ENCODE peak calls at places on chromosomes 2 and 18, in ten cellular contexts. One of them, this sample, is unnamed.

GRCh38 chr18:73040247-73040646 is 172.5 kb upstream of the NETO1 start:
- DNase-seq in effector memory CD4-positive, alpha-beta T cell: no peak
- DNase-seq in brain microvascular endothelial cell: no peak
- DNase-seq in Ammon's horn: no peak
- DNase-seq in Calu3: no peak
- DNase-seq in NCI-H1092 treated with DMSO at 0.1 percent for 48 hours: no peak
- DNase-seq in Kasumi-1: no peak
- DNase-seq in ureter: no peak
- DNase-seq in CD8-positive, alpha-beta memory T cell: no peak
- DNase-seq in effector CD4-positive, alpha-beta T cell: no peak
- DNase-seq in this sample: no peak

GRCh38 chr2:160889439-160889838 is 270.8 kb upstream of the TANK start:
- DNase-seq in NCI-H1092 treated with DMSO at 0.1 percent for 48 hours: no peak
- DNase-seq in CD8-positive, alpha-beta memory T cell: no peak
- DNase-seq in Calu3: no peak
- DNase-seq in brain microvascular endothelial cell: no peak
- DNase-seq in ureter: no peak
- DNase-seq in effector CD4-positive, alpha-beta T cell: no peak
- DNase-seq in Kasumi-1: no peak
- DNase-seq in effector memory CD4-positive, alpha-beta T cell: no peak
- DNase-seq in Ammon's horn: no peak
- DNase-seq in this sample: no peak

GRCh38 chr2:10877691-10878111 is 34.0 kb upstream of the KCNF1 start:
- DNase-seq in Kasumi-1: no peak
- DNase-seq in effector memory CD4-positive, alpha-beta T cell: no peak
- DNase-seq in Calu3: no peak
- DNase-seq in Ammon's horn: peak
- DNase-seq in ureter: no peak
- DNase-seq in brain microvascular endothelial cell: no peak
- DNase-seq in CD8-positive, alpha-beta memory T cell: no peak
- DNase-seq in effector CD4-positive, alpha-beta T cell: no peak
- DNase-seq in NCI-H1092 treated with DMSO at 0.1 percent for 48 hours: no peak
- DNase-seq in this sample: no peak

GRCh38 chr2:203905661-203906060 is 30.9 kb upstream of the ICOS start:
- DNase-seq in brain microvascular endothelial cell: no peak
- DNase-seq in effector memory CD4-positive, alpha-beta T cell: no peak
- DNase-seq in NCI-H1092 treated with DMSO at 0.1 percent for 48 hours: no peak
- DNase-seq in Kasumi-1: no peak
- DNase-seq in ureter: no peak
- DNase-seq in CD8-positive, alpha-beta memory T cell: no peak
- DNase-seq in Calu3: no peak
- DNase-seq in effector CD4-positive, alpha-beta T cell: no peak
- DNase-seq in Ammon's horn: no peak
- DNase-seq in this sample: no peak

GRCh38 chr2:231710751-231711676 is 2.7 kb downstream of the PTMA start:
- DNase-seq in Kasumi-1: no peak
- DNase-seq in brain microvascular endothelial cell: no peak
- DNase-seq in CD8-positive, alpha-beta memory T cell: peak
- DNase-seq in ureter: peak
- DNase-seq in effector CD4-positive, alpha-beta T cell: no peak
- DNase-seq in Ammon's horn: no peak
- DNase-seq in effector memory CD4-positive, alpha-beta T cell: no peak
- DNase-seq in NCI-H1092 treated with DMSO at 0.1 percent for 48 hours: no peak
- DNase-seq in Calu3: peak
- DNase-seq in this sample: peak

GRCh38 chr2:101151141-101151858 is at the start of gene TBC1D8:
- DNase-seq in brain microvascular endothelial cell: peak
- DNase-seq in NCI-H1092 treated with DMSO at 0.1 percent for 48 hours: peak
- DNase-seq in CD8-positive, alpha-beta memory T cell: peak
- DNase-seq in ureter: peak
- DNase-seq in effector memory CD4-positive, alpha-beta T cell: peak
- DNase-seq in Calu3: peak
- DNase-seq in Ammon's horn: peak
- DNase-seq in Kasumi-1: peak
- DNase-seq in effector CD4-positive, alpha-beta T cell: peak
- DNase-seq in this sample: peak

GRCh38 chr2:173216055-173216454 is 138.6 kb upstream of the CDCA7 start:
- DNase-seq in Calu3: no peak
- DNase-seq in effector CD4-positive, alpha-beta T cell: no peak
- DNase-seq in Ammon's horn: no peak
- DNase-seq in NCI-H1092 treated with DMSO at 0.1 percent for 48 hours: no peak
- DNase-seq in brain microvascular endothelial cell: no peak
- DNase-seq in Kasumi-1: no peak
- DNase-seq in CD8-positive, alpha-beta memory T cell: no peak
- DNase-seq in ureter: no peak
- DNase-seq in effector memory CD4-positive, alpha-beta T cell: no peak
- DNase-seq in this sample: no peak

GRCh38 chr2:6072757-6073156 is 380.6 kb downstream of the SOX11 start:
- DNase-seq in CD8-positive, alpha-beta memory T cell: no peak
- DNase-seq in effector CD4-positive, alpha-beta T cell: no peak
- DNase-seq in brain microvascular endothelial cell: no peak
- DNase-seq in Calu3: no peak
- DNase-seq in Ammon's horn: no peak
- DNase-seq in NCI-H1092 treated with DMSO at 0.1 percent for 48 hours: peak
- DNase-seq in effector memory CD4-positive, alpha-beta T cell: no peak
- DNase-seq in Kasumi-1: no peak
- DNase-seq in ureter: no peak
- DNase-seq in this sample: no peak

GRCh38 chr2:171180229-171180937 is 19.7 kb upstream of the TLK1 start:
- DNase-seq in CD8-positive, alpha-beta memory T cell: no peak
- DNase-seq in ureter: no peak
- DNase-seq in Ammon's horn: no peak
- DNase-seq in Calu3: no peak
- DNase-seq in NCI-H1092 treated with DMSO at 0.1 percent for 48 hours: no peak
- DNase-seq in brain microvascular endothelial cell: no peak
- DNase-seq in effector memory CD4-positive, alpha-beta T cell: no peak
- DNase-seq in Kasumi-1: peak
- DNase-seq in effector CD4-positive, alpha-beta T cell: no peak
- DNase-seq in this sample: no peak

GRCh38 chr2:208556954-208557601 is 150.5 kb downstream of the PTH2R start:
- DNase-seq in Ammon's horn: no peak
- DNase-seq in brain microvascular endothelial cell: no peak
- DNase-seq in Calu3: no peak
- DNase-seq in NCI-H1092 treated with DMSO at 0.1 percent for 48 hours: peak
- DNase-seq in effector CD4-positive, alpha-beta T cell: no peak
- DNase-seq in effector memory CD4-positive, alpha-beta T cell: no peak
- DNase-seq in Kasumi-1: no peak
- DNase-seq in ureter: no peak
- DNase-seq in CD8-positive, alpha-beta memory T cell: no peak
- DNase-seq in this sample: no peak

GRCh38 chr18:12278153-12278764 is 24.1 kb downstream of the CIDEA start:
- DNase-seq in NCI-H1092 treated with DMSO at 0.1 percent for 48 hours: no peak
- DNase-seq in effector CD4-positive, alpha-beta T cell: no peak
- DNase-seq in Kasumi-1: no peak
- DNase-seq in CD8-positive, alpha-beta memory T cell: no peak
- DNase-seq in Calu3: peak
- DNase-seq in effector memory CD4-positive, alpha-beta T cell: no peak
- DNase-seq in brain microvascular endothelial cell: no peak
- DNase-seq in ureter: no peak
- DNase-seq in Ammon's horn: no peak
- DNase-seq in this sample: no peak